ENCODE peak calls at places on chromosomes 3 and 15, in five cellular contexts. J is NCI-H510A treated with DMSO at 0.1 percent for 48 hours, D is left cardiac atrium, P is endothelial cell, M is HEK293T. N is an unnamed sample.

GRCh38 chr15:69755571-69756310 is 303.1 kb downstream of the RPLP1 start:
- DNase-seq in J (no peak), M (no peak), D (no peak), P (no peak), N (peak; percentile 72)

GRCh38 chr15:77107068-77107467 is 36.2 kb upstream of the TSPAN3 start:
- DNase-seq in P (no peak), M (no peak), D (peak; percentile 31), J (no peak), N (no peak)

GRCh38 chr3:72385172-72385571 is 463.1 kb downstream of the SHQ1 start:
- DNase-seq in M (no peak), D (no peak), J (no peak), P (no peak), N (no peak)

GRCh38 chr3:42501681-42502428 is 588 bp upstream of the VIPR1 start:
- DNase-seq in J (peak; percentile 61), M (no peak), P (peak; percentile 66), D (peak; percentile 70), N (peak; percentile 44)

GRCh38 chr3:11212301-11212613 is 58.0 kb downstream of the HRH1 start:
- DNase-seq in P (no peak), M (no peak), J (no peak), D (no peak), N (no peak)

GRCh38 chr3:170049146-170050000 is 11.6 kb downstream of the GPR160 start:
- DNase-seq in P (no peak), J (peak; percentile 68), D (no peak), M (no peak), N (no peak)

GRCh38 chr3:10956991-10957390 is 35.6 kb upstream of the SLC6A1 start:
- DNase-seq in J (no peak), D (no peak), M (no peak), P (no peak), N (no peak)

GRCh38 chr3:129587061-129587460 is 19.4 kb downstream of the PLXND1 start:
- DNase-seq in D (peak; percentile 72), J (no peak), M (no peak), P (no peak), N (no peak)

GRCh38 chr3:137105277-137105977 is 147.6 kb downstream of the IL20RB start:
- DNase-seq in M (peak; percentile 51), P (peak; percentile 41), D (no peak), J (peak; percentile 53), N (peak; percentile 19)

GRCh38 chr15:90619939-90620338 is 90.2 kb downstream of the CRTC3 start:
- DNase-seq in D (no peak), P (no peak), J (no peak), M (no peak), N (no peak)

GRCh38 chr15:95174281-95174680 is 942.9 kb downstream of the MCTP2 start:
- DNase-seq in M (no peak), P (no peak), J (no peak), D (no peak), N (no peak)